ENCODE peak calls at places on chromosomes 16 and 17, in seven cellular contexts. E, C, Y, P, K, Z and W are unnamed samples. For H3K36me3, the result is how much of the 10 kb centered on the place peaks cover.

GRCh38 chr17:12990926-12991325 is 26.9 kb downstream of the ELAC2 start:
- DNase-seq in E (no peak), C (no peak), Y (no peak), P (no peak), K (no peak), Z (no peak), W (no peak)

GRCh38 chr17:16286947-16287562 is 66.2 kb downstream of the CENPV start:
- DNase-seq in E (no peak), C (no peak), Y (no peak), P (no peak), K (no peak), Z (peak), W (peak)

GRCh38 chr17:39800540-39800939 is 62.8 kb downstream of the GRB7 start:
- DNase-seq in E (no peak), C (peak), Y (no peak), P (no peak), K (no peak), Z (no peak), W (peak)

GRCh38 chr16:8773537-8773936 is 23.9 kb downstream of the TMEM186 start:
- DNase-seq in E (no peak), C (no peak), Y (no peak), P (no peak), K (no peak), Z (no peak), W (no peak)

GRCh38 chr16:54175552-54176375 is 110.8 kb downstream of the IRX3 start:
- DNase-seq in E (no peak), C (no peak), Y (no peak), P (no peak), K (no peak), Z (no peak), W (no peak)

GRCh38 chr17:2415081-2415480 is 14.2 kb upstream of the MNT start:
- DNase-seq in E (no peak), C (no peak), Y (no peak), P (no peak), K (no peak), Z (no peak), W (no peak)

GRCh38 chr17:28644782-28645575 is at the start of gene BLTP2:
- DNase-seq in E (peak), C (peak), Y (peak), P (peak), K (peak), Z (peak), W (peak)

GRCh38 chr16:785563-786535 is 2.3 kb downstream of the RPUSD1 start:
- DNase-seq in E (peak), C (no peak), Y (peak), P (peak), K (peak), Z (peak), W (peak)

GRCh38 chr17:64130559-64131001 is 636 bp upstream of the ERN1 start:
- DNase-seq in E (peak), C (peak), Y (no peak), P (peak), K (no peak), Z (peak), W (no peak)

GRCh38 chr17:18129041-18129502 is 20.5 kb downstream of the MYO15A start:
- DNase-seq in E (peak), C (peak), Y (peak), P (peak), K (no peak), Z (no peak), W (no peak)

GRCh38 chr17:63961355-63962207 is 11.1 kb downstream of the SCN4A start:
- DNase-seq in E (peak), C (peak), Y (no peak), P (peak), K (peak), Z (peak), W (peak)

GRCh38 chr17:71505200-71505599 is 615.6 kb upstream of the SOX9 start:
- DNase-seq in E (no peak), C (peak), Y (no peak), P (peak), K (no peak), Z (no peak), W (no peak)

GRCh38 chr16:17227278-17227677 is 243.5 kb downstream of the XYLT1 start:
- DNase-seq in E (no peak), C (peak), Y (no peak), P (no peak), K (no peak), Z (no peak), W (no peak)

GRCh38 chr16:8572919-8573724 is 17.2 kb downstream of the TMEM114 start:
- DNase-seq in E (peak), C (peak), Y (no peak), P (peak), K (no peak), Z (peak), W (no peak)

GRCh38 chr16:77002644-77003043 is 188.3 kb upstream of the MON1B start:
- DNase-seq in E (no peak), C (no peak), Y (no peak), P (no peak), K (no peak), Z (no peak), W (no peak)

GRCh38 chr16:13961099-13961811 is 41.3 kb downstream of the ERCC4 start:
- DNase-seq in E (peak), C (no peak), Y (no peak), P (peak), K (no peak), Z (no peak), W (no peak)

GRCh38 chr16:20377181-20377580 is 24.7 kb upstream of the UMOD start:
- DNase-seq in E (no peak), C (no peak), Y (no peak), P (no peak), K (no peak), Z (no peak), W (no peak)

GRCh38 chr16:2009791-2010510 is at the start of gene ZNF598:
- DNase-seq in E (peak), C (peak), Y (peak), P (peak), K (peak), Z (peak), W (peak)

GRCh38 chr16:52191533-52192134 is 355.3 kb downstream of the TOX3 start:
- DNase-seq in E (peak), C (peak), Y (peak), P (peak), K (peak), Z (peak), W (no peak)

GRCh38 chr17:33753452-33753851 is 460.4 kb upstream of the ASIC2 start:
- DNase-seq in E (no peak), C (no peak), Y (no peak), P (no peak), K (no peak), Z (no peak), W (no peak)

GRCh38 chr16:78742501-78743283 is 643.2 kb downstream of the WWOX start:
- DNase-seq in E (peak), C (no peak), Y (no peak), P (peak), K (no peak), Z (no peak), W (peak)

GRCh38 chr16:87235810-87236515 is 81.2 kb downstream of the C16orf95 start:
- DNase-seq in E (no peak), C (no peak), Y (no peak), P (no peak), K (no peak), Z (no peak), W (peak)

GRCh38 chr17:40538019-40538935 is 27.0 kb downstream of the CCR7 start:
- DNase-seq in E (no peak), C (peak), Y (peak), P (peak), K (peak), Z (no peak), W (no peak)

GRCh38 chr17:67557052-67557845 is 160.5 kb upstream of the NOL11 start:
- DNase-seq in E (no peak), C (no peak), Y (no peak), P (no peak), K (no peak), Z (no peak), W (no peak)

GRCh38 chr16:66687906-66688625 is 8.5 kb downstream of the CMTM4 start:
- DNase-seq in E (no peak), C (no peak), Y (no peak), P (no peak), K (no peak), Z (no peak), W (no peak)

GRCh38 chr17:79549111-79549915 is 61.5 kb downstream of the RBFOX3 start:
- DNase-seq in E (no peak), C (no peak), Y (no peak), P (no peak), K (no peak), Z (no peak), W (no peak)

GRCh38 chr17:31654936-31655335 is 204.1 kb downstream of the COPRS start:
- DNase-seq in E (peak), C (peak), Y (no peak), P (peak), K (no peak), Z (no peak), W (peak)

GRCh38 chr17:21376835-21377690 is 906 bp downstream of the KCNJ12 start:
- DNase-seq in E (peak), C (peak), Y (no peak), P (peak), K (peak), Z (no peak), W (no peak)
- H3K4me3 ChIP-seq in E (peak), C (peak), Y (peak), P (peak), K (peak), Z (peak), W (no peak)

GRCh38 chr17:75271955-75272847 is 1.2 kb upstream of the MIF4GD start:
- DNase-seq in E (peak), C (no peak), Y (peak), P (peak), K (peak), Z (no peak), W (peak)

GRCh38 chr17:75271233-75271954 is 363 bp upstream of the MIF4GD start:
- DNase-seq in E (peak), C (peak), Y (peak), P (no peak), K (peak), Z (peak), W (peak)

GRCh38 chr17:75270966-75271232 is at the start of gene MIF4GD:
- DNase-seq in E (no peak), C (no peak), Y (no peak), P (peak), K (no peak), Z (no peak), W (no peak)

GRCh38 chr17:75268931-75269330 is 2.1 kb downstream of the MIF4GD start:
- DNase-seq in E (no peak), C (no peak), Y (no peak), P (no peak), K (no peak), Z (no peak), W (no peak)

DNA sequence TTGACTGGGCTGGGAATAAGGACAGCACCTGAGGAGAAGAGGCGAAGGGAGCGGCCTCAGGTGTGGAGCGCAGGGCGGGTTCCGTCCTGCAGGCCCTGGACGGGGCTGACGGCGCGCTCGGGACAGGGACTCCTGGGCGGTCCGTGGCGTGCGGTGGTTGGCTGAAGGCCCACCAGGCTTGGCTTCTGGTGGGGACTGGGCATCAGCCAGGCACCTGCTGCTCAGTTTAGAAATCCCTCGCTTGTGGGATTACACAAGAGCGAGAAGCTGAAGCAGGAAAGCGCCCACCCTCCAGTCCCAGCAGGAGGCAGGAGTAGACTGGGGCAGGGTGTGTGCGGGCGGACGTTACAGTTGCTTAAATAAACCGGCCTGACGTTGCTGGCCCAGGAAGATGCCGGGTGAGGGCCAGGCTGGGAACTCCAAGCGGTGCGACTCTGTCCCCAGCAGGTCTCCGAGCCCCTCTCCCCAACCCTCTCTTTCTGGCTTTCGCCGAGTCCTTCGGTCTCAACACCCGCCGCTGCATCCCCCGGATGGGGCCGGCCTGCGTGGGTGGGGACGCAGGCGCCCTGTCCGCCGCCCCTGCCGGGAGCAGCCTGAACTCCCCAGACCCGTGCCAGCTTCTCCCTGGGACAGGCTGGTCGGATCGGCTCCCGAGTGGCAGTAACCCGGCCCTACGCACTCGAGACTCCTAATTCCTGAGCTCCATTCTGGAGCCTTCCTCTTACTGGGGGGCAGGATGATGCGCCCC is 639 bp downstream of the MIF4GD start:
- DNase-seq in E (peak), C (peak), Y (peak), P (peak), K (peak), Z (peak), W (peak)
- TF ChIP-seq CTCF in E (peak), C (peak), Y (peak), P (peak), K (peak), Z (peak), W (peak)

DNA sequence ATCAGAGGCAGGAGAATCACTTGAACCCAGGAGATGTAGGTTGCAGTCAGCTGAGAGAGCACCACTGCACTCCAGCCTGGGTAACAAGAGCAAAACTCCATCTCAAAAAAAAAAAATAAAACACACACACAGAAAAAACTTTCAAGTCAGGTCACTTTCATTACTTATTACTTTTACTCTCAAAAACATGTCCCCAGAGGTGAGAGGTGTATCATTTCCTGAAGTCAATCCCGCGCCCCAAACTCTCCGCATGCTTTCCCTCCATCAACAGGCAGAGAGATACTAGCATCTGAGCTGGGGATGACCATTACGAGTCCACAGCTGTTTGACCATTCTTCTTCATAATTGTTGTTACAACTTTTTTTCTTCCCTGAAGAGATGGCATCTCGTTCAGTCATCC is 48.7 kb downstream of the YWHAE start:
- DNase-seq in E (no peak), C (no peak), Y (no peak), P (no peak), K (no peak), Z (no peak), W (no peak)
- H3K36me3 ChIP-seq in E (under half), C (under half), Y (under half), P (half or more), K (half or more), Z (under half), W (under half)

GRCh38 chr17:81902653-81903414 is 796 bp downstream of the NPB start:
- DNase-seq in E (no peak), C (no peak), Y (no peak), P (no peak), K (no peak), Z (no peak), W (no peak)
- H3K4me3 ChIP-seq in E (no peak), C (peak), Y (no peak), P (no peak), K (peak), Z (peak), W (no peak)

DNA sequence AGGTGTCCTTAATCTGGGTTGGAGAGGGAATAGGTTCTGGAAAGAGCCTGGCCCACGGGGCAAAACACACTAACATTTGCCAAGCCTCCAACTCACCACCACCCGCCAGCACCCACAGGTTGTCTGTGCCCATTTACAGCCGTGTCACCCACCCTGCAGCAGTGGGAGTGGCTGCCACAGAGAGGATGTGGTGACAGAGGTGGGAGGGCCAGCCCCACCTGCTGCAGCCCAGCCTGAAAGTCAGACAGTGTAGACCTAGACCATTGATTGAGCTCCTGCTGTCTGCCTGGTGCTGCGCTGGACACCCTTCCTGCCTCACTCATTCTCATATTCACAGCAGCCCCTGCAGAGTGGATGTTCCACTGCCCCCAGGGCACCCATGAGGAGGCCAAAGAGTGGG is 44.7 kb downstream of the IL21R start:
- DNase-seq in E (no peak), C (no peak), Y (no peak), P (no peak), K (no peak), Z (no peak), W (no peak)
- TF ChIP-seq CTCF in E (no peak), C (no peak), Y (no peak), P (no peak), K (no peak), Z (no peak), W (no peak)

DNA sequence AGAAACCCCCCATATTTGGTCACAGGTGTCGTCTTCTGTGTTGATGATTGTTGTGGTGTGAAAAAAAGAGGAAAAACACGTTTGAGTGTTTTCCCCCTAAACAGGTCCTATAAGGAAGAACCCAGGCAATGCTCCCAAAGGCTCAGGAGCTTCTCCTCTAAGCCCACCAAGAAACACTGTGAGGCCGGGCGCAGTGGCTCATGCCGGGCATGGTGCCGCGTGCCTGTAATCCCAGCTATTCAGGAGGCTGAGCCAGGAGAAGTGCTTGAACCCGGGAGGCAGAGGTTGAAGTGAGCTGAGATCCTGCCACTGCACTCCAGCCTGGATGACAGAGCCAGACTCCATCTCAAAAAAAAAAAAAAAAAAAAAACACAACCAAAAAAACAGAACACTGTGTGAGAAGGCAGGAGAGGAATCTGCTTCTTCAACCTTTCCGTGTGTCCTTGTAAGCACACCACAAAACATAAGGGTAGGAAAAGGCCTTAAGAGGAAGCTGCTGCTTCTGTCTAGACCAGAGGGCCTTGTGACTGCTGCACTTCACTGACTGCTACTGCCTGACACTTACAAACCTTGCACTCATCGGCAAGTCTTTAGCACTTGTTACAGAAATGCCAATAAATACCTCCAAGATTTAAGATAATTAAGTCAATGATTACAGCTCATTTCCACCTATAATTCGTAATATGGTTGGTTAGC is 9.3 kb downstream of the JPT1 start:
- DNase-seq in E (no peak), C (no peak), Y (no peak), P (no peak), K (no peak), Z (no peak), W (no peak)
- H3K36me3 ChIP-seq in E (under half), C (half or more), Y (under half), P (half or more), K (under half), Z (under half), W (under half)

GRCh38 chr17:45980855-45981254 is 18.2 kb upstream of the STH start:
- DNase-seq in E (no peak), C (no peak), Y (no peak), P (no peak), K (no peak), Z (no peak), W (no peak)

GRCh38 chr17:45983614-45984310 is 15.3 kb upstream of the STH start:
- DNase-seq in E (no peak), C (no peak), Y (no peak), P (no peak), K (no peak), Z (no peak), W (no peak)

GRCh38 chr17:45981306-45981705 is 17.7 kb upstream of the STH start:
- DNase-seq in E (no peak), C (no peak), Y (no peak), P (no peak), K (no peak), Z (no peak), W (no peak)

GRCh38 chr17:45984368-45984767 is 14.7 kb upstream of the STH start:
- DNase-seq in E (no peak), C (no peak), Y (no peak), P (no peak), K (no peak), Z (no peak), W (no peak)

GRCh38 chr17:45982791-45983613 is 16.0 kb upstream of the STH start:
- DNase-seq in E (no peak), C (no peak), Y (no peak), P (no peak), K (no peak), Z (no peak), W (no peak)
- H3K4me3 ChIP-seq in E (no peak), C (no peak), Y (no peak), P (no peak), K (no peak), Z (no peak), W (no peak)

GRCh38 chr16:26643519-26643918 is 423.2 kb upstream of the C16orf82 start:
- DNase-seq in E (no peak), C (no peak), Y (no peak), P (no peak), K (no peak), Z (no peak), W (no peak)

GRCh38 chr16:26644912-26645543 is 421.7 kb upstream of the C16orf82 start:
- DNase-seq in E (no peak), C (no peak), Y (no peak), P (no peak), K (no peak), Z (no peak), W (no peak)

GRCh38 chr16:26642047-26642664 is 424.6 kb upstream of the C16orf82 start:
- DNase-seq in E (no peak), C (no peak), Y (no peak), P (no peak), K (no peak), Z (no peak), W (no peak)

GRCh38 chr16:26648851-26649250 is 417.9 kb upstream of the C16orf82 start:
- DNase-seq in E (no peak), C (no peak), Y (no peak), P (no peak), K (no peak), Z (no peak), W (no peak)

GRCh38 chr16:26645629-26646028 is 421.1 kb upstream of the C16orf82 start:
- DNase-seq in E (no peak), C (no peak), Y (no peak), P (no peak), K (no peak), Z (no peak), W (no peak)
- TF ChIP-seq CTCF in E (no peak), C (no peak), Y (no peak), P (no peak), K (no peak), Z (peak), W (peak)